ENCODE peak calls at places on chromosomes 2 and 18, in four cellular contexts. G is EH, W is NCI-H2081, Y is AG20443. N is an unnamed sample.

GRCh38 chr2:719191-719590 is 42.0 kb upstream of the TMEM18 start:
- DNase-seq in G (no peak), W (no peak), Y (no peak), N (no peak)

GRCh38 chr18:24114924-24115549 is 23.8 kb upstream of the CABYR start:
- DNase-seq in G (no peak), W (no peak), Y (no peak), N (no peak)

GRCh38 chr2:196077821-196078220 is 9.2 kb upstream of the DNAH7 start:
- DNase-seq in G (peak; percentile 75), W (no peak), Y (no peak), N (no peak)

GRCh38 chr2:238250896-238251295 is 11.1 kb upstream of the HES6 start:
- DNase-seq in G (no peak), W (no peak), Y (no peak), N (no peak)

GRCh38 chr2:107276034-107276433 is 390.1 kb upstream of the ST6GAL2 start:
- DNase-seq in G (no peak), W (no peak), Y (no peak), N (no peak)

GRCh38 chr2:26619096-26619495 is 22.1 kb downstream of the CIB4 start:
- DNase-seq in G (no peak), W (no peak), Y (no peak), N (no peak)

GRCh38 chr2:129737660-129738527 is 241.6 kb upstream of the RAB6C start:
- DNase-seq in G (no peak), W (no peak), Y (no peak), N (no peak)

GRCh38 chr2:218289639-218290315 is 2.5 kb downstream of the TMBIM1 start:
- DNase-seq in G (peak; percentile 39), W (no peak), Y (peak; percentile 54), N (peak; percentile 48)

GRCh38 chr2:119049968-119050657 is 108.1 kb downstream of the MARCO start:
- DNase-seq in G (no peak), W (peak; percentile 37), Y (no peak), N (no peak)

GRCh38 chr2:9057939-9058761 is 54.7 kb upstream of the MBOAT2 start:
- DNase-seq in G (peak; percentile 66), W (no peak), Y (no peak), N (no peak)

GRCh38 chr18:80245781-80246655 is 1.3 kb downstream of the PARD6G start:
- DNase-seq in G (no peak), W (peak; percentile 14), Y (peak; percentile 26), N (peak; percentile 58)

GRCh38 chr2:109031481-109032228 is 42.6 kb upstream of the EDAR start:
- DNase-seq in G (peak; percentile 23), W (no peak), Y (peak; percentile 41), N (no peak)

GRCh38 chr2:20071397-20072383 is 20.3 kb upstream of the LAPTM4A start:
- DNase-seq in G (peak; percentile 99), W (no peak), Y (peak; percentile 87), N (no peak)

N was measured in NCI-H2227 treated with DMSO at 0.1 percent for 48 hours.